ENCODE peak calls at places on chromosomes 2 and 18, in six cellular contexts. O is foreskin fibroblast, P is GM12865, V is right atrium auricular region, J is GM13976, R is HFFc6. H is an unnamed sample.

GRCh38 chr2:65390134-65390533 is 42.3 kb downstream of the SPRED2 start:
- DNase-seq in P (peak), O (no peak), V (no peak), R (no peak), J (peak), H (no peak)

GRCh38 chr2:162710282-162710891 is 128.2 kb downstream of the KCNH7 start:
- DNase-seq in R (no peak), P (no peak), V (no peak), J (no peak), O (no peak), H (peak)

GRCh38 chr18:75111673-75112485 is 97.1 kb downstream of the PTGR3 start:
- DNase-seq in P (no peak), V (no peak), R (no peak), J (no peak), O (no peak), H (peak)

GRCh38 chr2:17979707-17980106 is 101.2 kb downstream of the KCNS3 start:
- DNase-seq in O (peak), J (no peak), R (peak), V (no peak), P (no peak), H (no peak)

GRCh38 chr2:59176737-59177136 is 935.6 kb upstream of the FANCL start:
- DNase-seq in R (no peak), V (no peak), P (no peak), O (no peak), J (no peak), H (peak)

GRCh38 chr18:62018034-62018760 is 125.4 kb upstream of the RNF152 start:
- DNase-seq in P (no peak), J (no peak), O (peak), V (peak), R (peak), H (no peak)

GRCh38 chr18:78610646-78611045 is 369.0 kb upstream of the SALL3 start:
- DNase-seq in O (no peak), V (no peak), J (no peak), R (no peak), P (no peak), H (no peak)

GRCh38 chr18:74316257-74317180 is 880 bp downstream of the C18orf63 start:
- DNase-seq in J (no peak), O (peak), R (peak), V (no peak), P (no peak), H (peak)

GRCh38 chr2:63050186-63050915 is at the start of gene OTX1:
- DNase-seq in P (peak), O (peak), V (no peak), R (peak), J (peak), H (peak)

GRCh38 chr18:63848159-63848558 is 39.3 kb upstream of the SERPINB2 start:
- DNase-seq in V (no peak), P (peak), J (no peak), R (peak), O (peak), H (peak)

GRCh38 chr2:32864761-32865160 is 82.0 kb upstream of the LTBP1 start:
- DNase-seq in J (no peak), R (peak), P (no peak), O (peak), V (no peak), H (no peak)

GRCh38 chr2:68089961-68090360 is 27.2 kb upstream of the C1D start:
- DNase-seq in J (no peak), P (no peak), O (no peak), R (no peak), V (no peak), H (no peak)

GRCh38 chr2:134683561-134684112 is 35.2 kb downstream of the TMEM163 start:
- DNase-seq in V (no peak), R (no peak), J (no peak), P (peak), O (no peak), H (peak)

GRCh38 chr18:27685807-27686412 is 491.0 kb downstream of the CDH2 start:
- DNase-seq in O (peak), R (peak), V (no peak), J (no peak), P (peak), H (peak)

GRCh38 chr2:26712486-26713465 is 20.3 kb downstream of the KCNK3 start:
- DNase-seq in V (no peak), J (no peak), R (no peak), O (no peak), P (no peak), H (no peak)

GRCh38 chr2:67524236-67524635 is 127.1 kb downstream of the ETAA1 start:
- DNase-seq in J (no peak), R (no peak), O (no peak), P (no peak), V (no peak), H (peak)

DNA sequence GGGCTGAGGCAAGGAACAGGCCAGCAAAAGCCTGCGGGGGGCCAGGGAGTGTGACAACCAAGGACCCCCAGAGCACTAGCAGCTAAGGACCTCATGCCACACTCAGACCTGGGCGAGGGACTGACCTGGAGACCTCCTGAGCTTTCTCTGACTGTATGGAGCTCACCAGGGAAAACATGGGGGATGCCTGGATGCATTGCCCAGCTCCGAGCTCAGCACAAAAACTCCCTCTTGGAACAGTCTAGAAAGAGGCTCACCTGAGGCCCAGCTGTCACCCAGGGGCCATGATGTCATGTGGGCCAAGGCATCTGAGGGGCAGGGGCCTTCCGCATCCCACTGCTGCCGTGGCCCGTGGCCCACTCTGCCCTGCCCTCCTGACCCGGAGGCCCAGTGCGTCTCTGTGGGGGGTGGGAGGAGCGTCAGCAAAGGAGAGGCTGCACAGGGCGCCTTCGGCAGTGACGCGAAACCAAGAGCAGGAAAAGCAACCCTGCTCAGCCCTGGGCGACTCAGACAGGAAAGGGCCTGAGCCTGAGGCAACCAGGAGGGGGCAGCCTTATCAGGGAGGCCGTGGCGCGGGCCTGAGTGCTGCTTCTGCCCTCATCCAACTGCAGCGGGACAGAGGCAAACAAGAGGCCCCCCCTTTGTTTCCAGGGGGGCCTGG is 57.3 kb upstream of the ALPP start:
- DNase-seq in R (no peak), J (no peak), P (no peak), V (no peak), O (no peak), H (no peak)
- TF ChIP-seq CTCF in R (peak), J (no peak), P (no peak), V (no peak), O (no peak), H (no peak)

GRCh38 chr2:230067990-230068657 is 600 bp downstream of the SLC16A14 start:
- DNase-seq in V (no peak), P (peak), R (no peak), J (peak), O (peak), H (peak)
- TF ChIP-seq CTCF in V (no peak), P (peak), R (peak), J (peak), O (no peak), H (no peak)

GRCh38 chr2:225411452-225411851 is 11.9 kb downstream of the NYAP2 start:
- DNase-seq in V (no peak), P (no peak), J (no peak), O (no peak), R (no peak), H (no peak)
- TF ChIP-seq CTCF in V (no peak), P (no peak), J (no peak), O (no peak), R (peak), H (no peak)

DNA sequence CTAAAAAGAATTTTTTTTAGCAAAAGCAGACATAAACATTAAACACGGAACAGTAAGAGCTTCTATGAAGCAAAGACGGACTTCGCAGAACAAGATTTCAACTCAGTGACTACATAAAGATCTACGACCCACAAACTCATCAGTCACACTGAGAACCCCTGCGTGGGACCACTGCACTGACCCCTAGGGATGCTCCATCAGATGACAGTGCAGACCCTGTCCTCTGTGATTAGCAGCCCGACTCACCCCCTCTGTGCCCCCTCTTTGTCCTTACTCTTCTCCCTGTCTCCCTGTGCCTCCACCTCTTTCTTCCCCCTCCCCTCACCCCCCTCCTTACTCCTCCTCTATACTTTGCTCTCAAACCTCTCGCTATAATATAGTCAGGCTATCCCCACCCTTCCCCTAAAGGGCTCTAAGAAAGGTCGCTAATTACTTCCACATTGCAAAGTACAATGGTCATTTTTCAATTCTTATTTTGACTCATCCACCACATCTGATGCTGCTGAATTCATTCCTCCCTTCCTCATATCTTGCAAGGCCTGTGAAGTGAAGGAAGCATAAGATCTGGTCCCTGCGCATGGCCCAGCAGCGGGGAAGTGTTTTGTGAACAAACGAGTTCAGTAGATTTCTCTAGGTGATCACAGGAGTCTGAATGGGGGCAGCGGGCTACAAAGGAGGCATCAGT is 89.3 kb downstream of the CABYR start:
- DNase-seq in P (no peak), R (peak), O (peak), V (no peak), J (no peak), H (peak)
- TF ChIP-seq CTCF in P (no peak), R (no peak), O (no peak), V (no peak), J (no peak), H (no peak)

DNA sequence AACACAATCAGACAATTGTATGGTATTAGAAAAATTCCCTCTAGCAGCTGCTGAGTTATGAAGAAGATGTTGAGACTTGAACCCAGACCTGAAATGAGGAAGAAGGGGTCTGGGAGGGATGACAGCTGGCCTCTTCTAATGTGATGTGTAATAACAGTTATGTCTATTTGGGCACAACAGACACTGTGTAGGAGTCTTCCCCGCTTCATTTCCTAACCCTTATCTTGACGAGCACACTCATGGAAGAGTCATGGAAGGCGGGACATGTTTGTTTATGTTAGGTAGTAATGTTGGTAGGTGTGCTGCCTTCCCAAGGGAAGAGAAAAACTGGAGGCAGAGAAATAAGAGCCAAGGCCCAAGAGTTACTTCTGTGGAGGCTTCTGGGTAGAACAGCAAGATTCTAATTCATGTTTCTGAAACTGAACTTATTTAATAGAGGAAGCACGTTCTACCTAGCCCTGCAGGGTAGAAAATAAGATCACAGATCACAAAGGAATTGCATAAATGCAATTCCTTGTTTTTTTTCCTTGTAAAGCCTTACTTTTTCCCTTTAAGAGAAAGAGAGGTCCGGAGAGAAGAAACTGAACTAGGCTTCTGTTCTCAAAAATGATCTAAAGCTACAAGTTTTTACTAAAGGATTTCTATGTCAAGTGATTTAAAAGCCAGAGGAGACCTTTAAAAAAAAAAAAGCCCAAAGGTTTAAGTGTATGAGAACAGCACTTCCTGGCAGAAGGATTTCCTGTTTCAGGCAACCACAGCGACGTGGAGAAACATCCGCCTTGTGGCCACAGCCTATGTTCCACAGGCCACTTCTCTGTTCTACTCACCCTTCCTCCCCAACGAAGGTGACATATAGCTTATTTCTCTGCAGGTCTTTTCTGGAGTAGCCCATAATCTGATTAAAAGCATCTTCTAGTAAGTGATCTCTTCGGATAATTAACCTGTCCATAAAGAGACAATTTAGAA is 68.5 kb upstream of the STK17B start:
- DNase-seq in O (peak), P (peak), R (peak), V (peak), J (peak), H (peak)
- TF ChIP-seq CTCF in O (no peak), P (no peak), R (peak), V (no peak), J (peak), H (peak)

DNA sequence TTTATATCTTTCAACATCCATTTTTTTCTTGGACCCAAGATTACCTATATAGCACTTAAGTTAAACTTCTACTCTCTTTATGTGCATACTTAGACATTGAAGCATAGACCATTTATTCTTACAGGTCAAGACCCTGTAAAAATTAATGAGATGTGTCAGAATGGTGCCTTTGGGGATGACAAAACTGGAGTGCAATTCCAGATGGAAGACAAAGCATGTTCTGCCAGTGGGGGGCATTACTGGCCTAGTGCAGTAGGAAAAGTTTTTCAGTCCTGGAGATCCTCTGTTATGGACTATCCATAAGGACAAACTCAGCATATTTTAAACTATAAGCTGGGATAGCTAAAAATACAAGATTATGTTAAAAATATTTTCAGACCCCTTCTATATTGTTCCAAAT is 57.8 kb upstream of the MMADHC start:
- DNase-seq in O (peak), P (no peak), R (peak), J (no peak), V (no peak), H (no peak)
- TF ChIP-seq CTCF in O (peak), P (no peak), R (peak), J (no peak), V (no peak), H (no peak)

GRCh38 chr2:128416366-128416765 is 97.7 kb upstream of the HS6ST1 start:
- DNase-seq in R (no peak), P (no peak), V (no peak), O (no peak), J (no peak), H (no peak)
- TF ChIP-seq CTCF in R (no peak), P (no peak), V (no peak), O (no peak), J (no peak), H (no peak)

GRCh38 chr2:149490296-149490695 is 97.3 kb downstream of the MMADHC start:
- DNase-seq in O (peak), V (no peak), R (peak), P (no peak), J (no peak), H (no peak)
- TF ChIP-seq CTCF in O (peak), V (no peak), R (peak), P (no peak), J (no peak), H (no peak)

GRCh38 chr2:187698374-187699110 is 144.3 kb upstream of the TFPI start:
- DNase-seq in R (no peak), V (no peak), J (no peak), P (no peak), O (no peak), H (no peak)

GRCh38 chr2:187689372-187689771 is 135.1 kb upstream of the TFPI start:
- DNase-seq in P (no peak), J (no peak), R (peak), O (no peak), V (no peak), H (peak)

DNA sequence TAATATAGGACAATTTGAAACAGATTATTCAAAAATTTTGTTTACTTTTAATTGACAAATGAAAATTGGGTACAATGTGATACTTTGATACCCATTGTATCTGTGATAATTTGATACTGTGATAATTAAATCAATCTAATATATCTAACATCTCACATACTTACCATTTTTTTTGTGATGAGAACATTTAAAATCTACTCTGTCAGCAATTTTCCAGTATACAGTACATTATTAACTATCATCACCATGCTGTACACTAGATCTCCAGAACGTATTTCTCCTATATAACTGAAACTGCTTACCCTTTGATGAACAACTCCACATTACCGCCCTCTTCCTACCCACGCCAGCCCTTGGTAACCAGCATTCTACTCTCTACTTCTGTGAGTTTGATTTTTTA is 139.7 kb upstream of the TFPI start:
- DNase-seq in O (no peak), R (no peak), P (no peak), J (no peak), V (no peak), H (no peak)
- TF ChIP-seq CTCF in O (no peak), R (no peak), P (no peak), J (no peak), V (no peak), H (no peak)

H was measured in epithelial cell of esophagus.